ENCODE peak calls at places on chromosome 17, in eight cellular contexts. T is IMR-90, F is neural progenitor cell, I is fibroblast of mammary gland, V is Peyer's patch, K is right atrium auricular region, P is cardiac muscle cell, M is fibroblast of pulmonary artery. E is an unnamed sample.

GRCh38 chr17:48878920-48879898 is 13.4 kb upstream of the ATP5MC1 start:
- DNase-seq in T (peak), F (peak), I (peak), V (no peak), K (no peak), P (peak), M (peak), E (peak)

GRCh38 chr17:49575524-49576120 is at the start of gene NXPH3:
- DNase-seq in T (peak), F (peak), I (peak), V (peak), K (peak), P (peak), M (peak), E (peak)

GRCh38 chr17:56833023-56833811 is 503 bp downstream of the C17orf67 start:
- DNase-seq in T (peak), F (peak), I (peak), V (peak), K (peak), P (peak), M (peak), E (peak)

GRCh38 chr17:21247859-21248258 is 5.4 kb downstream of the NATD1 start:
- DNase-seq in T (no peak), F (no peak), I (no peak), V (no peak), K (no peak), P (no peak), M (no peak), E (no peak)

GRCh38 chr17:57561072-57561861 is 183.8 kb downstream of the CCDC182 start:
- DNase-seq in T (no peak), F (no peak), I (no peak), V (no peak), K (no peak), P (no peak), M (no peak), E (no peak)

GRCh38 chr17:28839221-28839620 is 3.4 kb downstream of the FAM222B start:
- DNase-seq in T (no peak), F (no peak), I (no peak), V (no peak), K (no peak), P (peak), M (peak), E (peak)

GRCh38 chr17:66552381-66552780 is 250.0 kb downstream of the PRKCA start:
- DNase-seq in T (no peak), F (no peak), I (no peak), V (no peak), K (no peak), P (no peak), M (no peak), E (no peak)

GRCh38 chr17:78125976-78126894 is 2.3 kb downstream of the TMC6 start:
- DNase-seq in T (no peak), F (no peak), I (no peak), V (no peak), K (no peak), P (no peak), M (no peak), E (no peak)

GRCh38 chr17:10135539-10136257 is 62.7 kb downstream of the GAS7 start:
- DNase-seq in T (peak), F (no peak), I (peak), V (no peak), K (peak), P (peak), M (peak), E (no peak)

GRCh38 chr17:69505740-69506139 is 91.2 kb downstream of the MAP2K6 start:
- DNase-seq in T (no peak), F (no peak), I (no peak), V (no peak), K (no peak), P (no peak), M (no peak), E (no peak)

GRCh38 chr17:31699281-31699680 is 159.8 kb downstream of the COPRS start:
- DNase-seq in T (peak), F (no peak), I (no peak), V (no peak), K (peak), P (no peak), M (no peak), E (no peak)

GRCh38 chr17:1623057-1623456 is 5.6 kb downstream of the SLC43A2 start:
- DNase-seq in T (no peak), F (no peak), I (no peak), V (no peak), K (no peak), P (no peak), M (no peak), E (no peak)

DNA sequence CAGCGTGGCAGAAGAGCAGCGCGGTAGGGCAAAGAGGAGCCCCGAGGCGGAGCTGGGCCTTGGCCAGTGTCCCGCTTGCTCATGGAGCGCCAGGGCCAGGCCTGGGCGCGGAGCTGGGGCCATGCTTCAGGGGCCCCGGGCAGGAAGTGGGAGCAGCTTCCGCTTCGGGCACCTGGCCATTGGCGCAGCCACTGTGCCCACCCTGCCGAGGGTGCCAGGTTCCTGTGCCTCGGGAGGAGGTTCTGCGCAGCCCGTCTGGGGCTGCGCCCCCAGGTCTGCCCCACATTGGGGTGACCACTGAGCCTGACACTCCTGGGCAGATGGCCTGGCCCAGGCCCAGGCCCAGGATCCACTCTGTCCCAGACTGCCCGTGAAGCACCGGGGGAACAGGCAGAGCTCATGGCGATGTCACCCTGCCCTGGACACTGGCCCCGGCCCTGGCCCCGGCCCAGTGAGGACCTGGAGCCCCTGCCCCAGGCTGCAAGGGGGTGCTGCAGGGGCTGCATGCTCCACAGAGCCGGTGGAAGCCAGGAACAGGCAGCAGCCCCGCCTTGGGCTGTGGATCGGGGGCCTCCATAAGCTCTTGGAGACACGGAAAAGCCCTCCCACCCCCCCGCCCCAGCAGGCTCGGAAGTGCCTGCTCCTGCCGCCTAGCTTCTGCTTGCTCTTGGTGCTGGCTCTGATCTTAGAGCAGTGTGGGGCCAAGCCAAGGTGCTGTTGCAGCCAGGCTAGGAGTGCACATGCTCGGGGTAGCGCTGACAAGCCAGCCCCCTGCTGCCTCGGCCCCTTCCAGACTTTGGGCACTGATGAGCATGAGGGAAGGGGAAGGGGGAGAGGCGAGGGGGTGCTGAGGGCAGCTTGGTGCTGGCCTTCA is 35.9 kb upstream of the FOXJ1 start:
- DNase-seq in T (no peak), F (no peak), I (no peak), V (no peak), K (no peak), P (no peak), M (no peak), E (no peak)
- TF ChIP-seq CTCF in T (no peak), F (no peak), I (no peak), V (no peak), K (no peak), P (no peak), M (no peak), E (no peak)

DNA sequence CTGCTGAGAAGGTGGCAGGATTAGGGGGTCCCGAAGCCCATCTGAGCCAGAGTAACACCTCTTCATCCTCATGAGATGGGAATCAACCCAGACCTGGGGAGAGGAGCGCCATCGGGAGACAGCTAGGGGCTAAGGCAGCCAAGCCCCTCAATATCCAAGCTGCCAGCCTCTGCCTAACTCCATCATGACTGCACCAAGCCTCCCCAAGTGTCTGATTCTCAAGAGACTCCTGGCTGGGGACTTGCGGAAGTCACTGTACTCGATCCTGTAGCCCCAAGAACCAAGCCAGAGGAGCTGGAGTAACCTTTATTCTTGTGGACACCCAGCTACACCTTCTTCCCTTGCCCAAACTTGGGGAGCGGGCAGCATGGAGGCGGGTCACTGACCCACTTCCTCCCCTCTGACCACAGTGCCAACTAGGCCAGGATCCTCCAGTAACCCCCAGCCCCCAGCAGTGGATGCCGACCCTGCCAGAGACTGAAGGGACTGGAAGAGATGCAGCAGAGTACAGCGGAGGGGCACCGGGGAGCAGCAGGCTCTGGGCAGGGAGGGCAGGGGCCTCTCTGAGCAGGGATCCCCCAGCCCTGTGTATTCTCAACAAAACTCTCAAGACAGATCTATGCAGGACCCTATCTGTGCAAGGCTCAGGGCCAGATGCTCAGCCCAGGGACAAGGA is 13.3 kb downstream of the HDAC5 start:
- DNase-seq in T (no peak), F (no peak), I (no peak), V (no peak), K (no peak), P (no peak), M (no peak), E (no peak)
- H3K4me3 ChIP-seq in T (peak), F (no peak), I (peak), V (peak), K (peak), P (peak), M (no peak), E (peak)

GRCh38 chr17:13143001-13143400 is 125.2 kb upstream of the ELAC2 start:
- DNase-seq in T (no peak), F (no peak), I (no peak), V (no peak), K (no peak), P (no peak), M (no peak), E (no peak)

GRCh38 chr17:13135496-13135895 is 117.7 kb upstream of the ELAC2 start:
- DNase-seq in T (no peak), F (peak), I (no peak), V (no peak), K (no peak), P (no peak), M (no peak), E (no peak)

DNA sequence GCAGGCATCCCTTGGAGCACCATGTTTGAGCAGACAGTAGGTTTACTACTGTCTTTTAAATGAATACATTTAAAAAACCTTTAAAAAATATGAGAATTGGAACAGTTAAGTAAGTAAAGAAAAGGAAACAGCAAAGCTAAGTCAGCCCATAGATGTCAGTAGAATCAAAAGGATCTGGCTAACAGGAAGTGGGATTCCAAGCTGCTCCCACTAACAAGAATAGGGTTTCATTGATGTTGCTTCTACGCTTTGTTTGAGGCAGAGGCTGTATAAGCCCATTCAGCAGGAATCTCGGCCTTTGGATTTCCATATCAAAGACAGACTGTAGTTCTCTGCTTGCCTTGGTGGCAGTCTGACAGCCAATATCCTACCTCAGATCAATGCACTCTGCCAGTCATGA is 122.9 kb upstream of the ELAC2 start:
- DNase-seq in T (peak), F (peak), I (no peak), V (no peak), K (no peak), P (peak), M (peak), E (no peak)
- TF ChIP-seq CTCF in T (peak), F (peak), I (no peak), V (no peak), K (no peak), P (no peak), M (no peak), E (no peak)

GRCh38 chr17:76529643-76530488 is 7.6 kb downstream of the CYGB start:
- DNase-seq in T (peak), F (peak), I (peak), V (peak), K (peak), P (peak), M (peak), E (peak)
- H3K4me3 ChIP-seq in T (no peak), F (no peak), I (no peak), V (no peak), K (no peak), P (no peak), M (no peak), E (no peak)

GRCh38 chr17:19361975-19362292 is 589 bp downstream of the B9D1 start:
- DNase-seq in T (no peak), F (no peak), I (no peak), V (no peak), K (no peak), P (no peak), M (no peak), E (no peak)

GRCh38 chr17:19361326-19361725 is 1.2 kb downstream of the B9D1 start:
- DNase-seq in T (no peak), F (no peak), I (no peak), V (peak), K (no peak), P (no peak), M (no peak), E (no peak)

GRCh38 chr17:19363460-19364035 is 1.0 kb upstream of the B9D1 start:
- DNase-seq in T (no peak), F (no peak), I (no peak), V (no peak), K (no peak), P (no peak), M (no peak), E (no peak)

GRCh38 chr17:19362293-19363113 is at the start of gene B9D1:
- DNase-seq in T (peak), F (peak), I (peak), V (peak), K (peak), P (peak), M (peak), E (peak)

DNA sequence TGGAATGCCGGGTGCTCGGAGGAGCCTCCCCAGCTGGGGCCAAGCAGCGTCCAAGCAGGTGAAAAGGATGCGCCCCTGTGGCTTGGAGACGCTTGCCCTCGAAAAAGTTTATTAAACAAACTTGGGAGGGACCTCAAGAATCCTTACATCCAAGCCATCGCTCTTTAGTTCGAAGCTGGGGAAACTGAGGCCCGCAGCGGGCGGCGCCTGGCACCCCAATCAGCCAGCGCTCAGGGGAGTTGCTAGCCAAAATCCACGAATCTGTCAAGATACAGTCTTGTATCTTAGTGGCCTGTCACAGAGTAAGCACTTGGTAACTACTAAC is 553 bp upstream of the B9D1 start:
- DNase-seq in T (no peak), F (no peak), I (no peak), V (no peak), K (no peak), P (no peak), M (no peak), E (no peak)
- TF ChIP-seq CTCF in T (no peak), F (no peak), I (no peak), V (no peak), K (no peak), P (no peak), M (no peak), E (no peak)

GRCh38 chr17:15342460-15342859 is 1.1 kb upstream of the TEKT3 start:
- DNase-seq in T (peak), F (no peak), I (peak), V (no peak), K (no peak), P (peak), M (no peak), E (peak)

GRCh38 chr17:15343749-15344148 is 2.4 kb upstream of the TEKT3 start:
- DNase-seq in T (peak), F (no peak), I (peak), V (no peak), K (no peak), P (peak), M (peak), E (peak)

GRCh38 chr17:15341966-15342365 is 569 bp upstream of the TEKT3 start:
- DNase-seq in T (no peak), F (no peak), I (no peak), V (no peak), K (no peak), P (no peak), M (no peak), E (no peak)

GRCh38 chr17:15340966-15341365 is 431 bp downstream of the TEKT3 start:
- DNase-seq in T (no peak), F (peak), I (no peak), V (no peak), K (no peak), P (no peak), M (no peak), E (no peak)

GRCh38 chr17:15341385-15341849 is at the start of gene TEKT3:
- DNase-seq in T (peak), F (peak), I (peak), V (peak), K (peak), P (peak), M (peak), E (peak)
- H3K4me3 ChIP-seq in T (peak), F (peak), I (peak), V (peak), K (peak), P (peak), M (peak), E (peak)

GRCh38 chr17:17964710-17965109 is 7.5 kb downstream of the TOM1L2 start:
- DNase-seq in T (no peak), F (no peak), I (no peak), V (no peak), K (no peak), P (no peak), M (no peak), E (no peak)
- TF ChIP-seq CTCF in T (no peak), F (no peak), I (no peak), V (no peak), K (no peak), P (no peak), M (no peak), E (no peak)

GRCh38 chr17:75869282-75870141 is 8.9 kb downstream of the TRIM47 start:
- DNase-seq in T (peak), F (no peak), I (peak), V (peak), K (no peak), P (peak), M (peak), E (no peak)
- H3K4me3 ChIP-seq in T (peak), F (no peak), I (no peak), V (no peak), K (peak), P (no peak), M (peak), E (no peak)